ENCODE peak calls at places on chromosomes 1 and 21, in eight cellular contexts. X is GM12878, R is K562, V is HCT116, Y is HepG2, O is GM23338, U is SK-N-SH, E is H1. C is an unnamed sample.
A peak's percentile ranks its signal among the peaks of the same experiment; 100 is the strongest.

GRCh38 chr21:26067836-26068401 is 102.7 kb downstream of the APP start:
- DNase-seq in X (peak; percentile 24), R (no peak), V (no peak), Y (no peak), O (no peak), U (no peak), E (no peak), C (peak; percentile 28)

GRCh38 chr21:38821248-38821647 is 15.5 kb downstream of the ETS2 start:
- DNase-seq in X (no peak), R (no peak), V (no peak), Y (no peak), O (no peak), U (no peak), E (no peak), C (no peak)

GRCh38 chr21:44871576-44872265 is 1.8 kb downstream of the PTTG1IP start:
- DNase-seq in X (no peak), R (no peak), V (no peak), Y (peak; percentile 71), O (no peak), U (no peak), E (no peak), C (peak; percentile 58)

GRCh38 chr1:18632711-18633427 is 2.2 kb downstream of the PAX7 start:
- DNase-seq in X (no peak), R (no peak), V (no peak), Y (no peak), O (peak; percentile 61), U (peak; percentile 49), E (no peak), C (no peak)

GRCh38 chr21:25080706-25081495 is 526.4 kb downstream of the MRPL39 start:
- DNase-seq in X (no peak), R (no peak), V (no peak), Y (no peak), O (no peak), U (no peak), E (no peak), C (no peak)

GRCh38 chr1:81848880-81849500 is 48.3 kb downstream of the ADGRL2 start:
- DNase-seq in X (no peak), R (no peak), V (no peak), Y (peak; percentile 82), O (peak; percentile 59), U (no peak), E (no peak), C (no peak)

GRCh38 chr21:45820171-45821091 is 161.1 kb upstream of the COL6A1 start:
- DNase-seq in X (no peak), R (peak; percentile 94), V (peak; percentile 75), Y (peak; percentile 78), O (peak; percentile 96), U (peak; percentile 93), E (peak; percentile 85), C (peak; percentile 60)

GRCh38 chr1:15959847-15960446 is 16.0 kb downstream of the ZBTB17 start:
- DNase-seq in X (no peak), R (no peak), V (no peak), Y (no peak), O (no peak), U (peak; percentile 12), E (no peak), C (peak; percentile 24)

GRCh38 chr1:44048816-44049215 is 17.6 kb upstream of the SLC6A9 start:
- DNase-seq in X (no peak), R (no peak), V (no peak), Y (no peak), O (no peak), U (no peak), E (no peak), C (no peak)

GRCh38 chr1:185016880-185017279 is 28.5 kb upstream of the RNF2 start:
- DNase-seq in X (no peak), R (no peak), V (no peak), Y (no peak), O (no peak), U (no peak), E (no peak), C (no peak)

GRCh38 chr1:209600541-209600940 is 17.0 kb downstream of the CAMK1G start:
- DNase-seq in X (no peak), R (no peak), V (no peak), Y (no peak), O (no peak), U (no peak), E (no peak), C (no peak)

GRCh38 chr1:93255222-93256079 is 74.9 kb downstream of the CCDC18 start:
- DNase-seq in X (no peak), R (no peak), V (no peak), Y (no peak), O (no peak), U (no peak), E (no peak), C (no peak)

GRCh38 chr1:203422656-203423055 is 53.0 kb upstream of the PRELP start:
- DNase-seq in X (no peak), R (no peak), V (no peak), Y (no peak), O (no peak), U (no peak), E (no peak), C (no peak)

GRCh38 chr1:166379447-166379846 is 212.6 kb upstream of the FAM78B start:
- DNase-seq in X (no peak), R (peak; percentile 15), V (no peak), Y (no peak), O (no peak), U (no peak), E (no peak), C (no peak)

GRCh38 chr1:7899741-7900140 is 40.9 kb downstream of the TNFRSF9 start:
- DNase-seq in X (no peak), R (no peak), V (no peak), Y (no peak), O (no peak), U (no peak), E (no peak), C (no peak)

GRCh38 chr1:44377925-44378784 is 23.1 kb upstream of the ERI3 start:
- DNase-seq in X (no peak), R (peak; percentile 74), V (peak; percentile 32), Y (peak; percentile 67), O (peak; percentile 95), U (peak; percentile 43), E (no peak), C (peak; percentile 61)

GRCh38 chr1:173341307-173341706 is 134.2 kb upstream of the TNFSF4 start:
- DNase-seq in X (no peak), R (no peak), V (no peak), Y (no peak), O (no peak), U (no peak), E (no peak), C (no peak)

DNA sequence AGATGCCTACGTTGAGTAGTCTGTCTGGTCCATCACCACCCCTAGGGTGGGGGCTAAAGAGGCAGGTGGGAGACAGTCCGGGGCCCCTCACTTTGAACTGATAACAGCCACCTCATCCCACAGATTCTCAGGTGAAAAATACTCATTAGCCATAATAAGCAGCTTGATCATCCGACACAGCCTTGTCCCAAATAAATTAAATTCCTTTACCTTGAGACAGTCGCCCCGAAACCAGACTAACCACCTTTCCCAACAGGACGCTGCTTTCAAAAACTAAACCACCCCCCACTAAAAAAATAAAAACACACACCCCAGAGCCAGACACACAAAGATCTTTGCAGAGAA is 103.3 kb downstream of the CASZ1 start:
- DNase-seq in X (no peak), R (no peak), V (no peak), Y (no peak), O (no peak), U (no peak), E (no peak), C (no peak)
- H4K20me1 ChIP-seq in X (no peaks in the 10 kb centered on the region), R (peaks cover 13% of the 10 kb centered on the region), V (no peaks in the 10 kb centered on the region), Y (no peaks in the 10 kb centered on the region), O (no peaks in the 10 kb centered on the region), U (no peaks in the 10 kb centered on the region), E (peaks cover 4% of the 10 kb centered on the region), C (no peaks in the 10 kb centered on the region)

DNA sequence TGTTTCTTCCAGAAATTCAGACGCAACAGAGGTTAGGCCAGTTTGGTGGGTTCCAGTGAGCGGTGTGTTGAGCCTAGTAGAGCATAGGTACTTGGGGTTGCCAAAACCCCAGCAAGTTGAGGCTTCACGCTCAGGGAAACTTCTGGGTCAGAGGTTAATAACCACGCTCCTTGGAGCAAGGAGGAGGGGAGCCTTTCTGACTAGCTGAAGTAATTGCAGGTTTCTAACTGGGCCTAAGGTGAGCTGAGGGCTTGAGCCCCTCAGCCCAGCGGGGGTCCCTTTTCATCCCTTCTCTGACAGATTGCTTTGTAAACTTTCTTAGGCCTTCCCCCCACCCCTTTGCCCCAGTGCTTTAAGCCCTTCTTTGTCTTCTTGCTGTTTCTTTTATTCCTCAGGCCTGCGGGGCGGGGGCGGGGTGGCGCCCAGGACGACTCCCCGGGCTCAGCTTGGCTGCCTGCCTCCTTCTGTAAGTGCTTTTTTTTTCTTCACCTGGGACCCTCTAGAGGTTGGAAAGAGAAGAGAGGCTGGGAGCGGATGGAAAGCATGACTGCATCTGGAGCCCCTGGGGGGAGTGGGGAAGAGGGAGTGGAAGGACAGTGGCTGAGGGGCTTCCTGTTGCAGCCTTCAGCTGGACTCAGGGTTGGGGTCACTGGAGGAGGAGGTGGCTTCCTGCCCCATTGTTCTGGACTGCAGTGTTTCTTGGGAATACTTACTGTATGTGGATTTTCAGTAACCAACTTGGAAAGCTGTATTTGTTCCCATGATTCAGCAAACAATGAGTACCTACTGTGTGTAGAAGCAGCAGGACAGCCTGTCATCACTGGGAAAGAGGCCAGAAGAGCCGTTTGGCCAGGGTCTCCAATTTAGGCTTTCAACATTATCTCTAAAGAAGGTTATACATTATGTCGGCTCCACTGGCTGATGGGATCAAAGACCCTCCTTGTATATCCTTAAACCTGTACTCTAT is 1.4 kb upstream of the ZNF436 start:
- DNase-seq in X (no peak), R (peak; percentile 60), V (no peak), Y (no peak), O (peak; percentile 87), U (peak; percentile 44), E (peak; percentile 89), C (peak; percentile 82)
- TF ChIP-seq POLR2AphosphoS5 in X (no peak), R (no peak), V (no peak), Y (no peak), O (peak; percentile 26), U (no peak), E (peak; percentile 90), C (no peak)

GRCh38 chr1:158046726-158047510 is 53.5 kb downstream of the KIRREL1 start:
- DNase-seq in X (no peak), R (no peak), V (no peak), Y (no peak), O (no peak), U (no peak), E (no peak), C (no peak)

GRCh38 chr1:158053276-158053675 is 59.8 kb downstream of the KIRREL1 start:
- DNase-seq in X (no peak), R (no peak), V (no peak), Y (no peak), O (no peak), U (no peak), E (no peak), C (no peak)

GRCh38 chr1:158045639-158046038 is 52.2 kb downstream of the KIRREL1 start:
- DNase-seq in X (no peak), R (no peak), V (no peak), Y (no peak), O (peak; percentile 84), U (no peak), E (peak; percentile 17), C (peak; percentile 72)

GRCh38 chr1:158049867-158050266 is 56.4 kb downstream of the KIRREL1 start:
- DNase-seq in X (no peak), R (no peak), V (no peak), Y (no peak), O (no peak), U (no peak), E (no peak), C (no peak)

GRCh38 chr1:158048371-158049067 is 55.1 kb downstream of the KIRREL1 start:
- DNase-seq in X (no peak), R (no peak), V (no peak), Y (no peak), O (no peak), U (no peak), E (no peak), C (no peak)
- H4K20me1 ChIP-seq in X (no peaks in the 10 kb centered on the region), R (no peaks in the 10 kb centered on the region), V (peaks cover 9% of the 10 kb centered on the region), Y (no peaks in the 10 kb centered on the region), O (peaks cover 14% of the 10 kb centered on the region), U (peaks cover 100% of the 10 kb centered on the region), E (peaks cover 2% of the 10 kb centered on the region), C (no peaks in the 10 kb centered on the region)

GRCh38 chr1:91608876-91609275 is 108.2 kb downstream of the CDC7 start:
- DNase-seq in X (no peak), R (no peak), V (no peak), Y (no peak), O (no peak), U (no peak), E (no peak), C (no peak)
- TF ChIP-seq POLR2AphosphoS5 in X (no peak), R (no peak), V (no peak), Y (no peak), O (no peak), U (no peak), E (no peak), C (no peak)